ENCODE peak calls at places on chromosomes 2 and 18, in seven cellular contexts. B is stomach, J is breast epithelium, A is vagina, L is endothelial cell of umbilical vein, Q is H1, H is K562. T is an unnamed sample.
A peak's percentile ranks its signal among the peaks of the same experiment; 100 is the strongest.

GRCh38 chr18:74715306-74715705 is 117.6 kb downstream of the ZNF407 start:
- DNase-seq in H (no peak), Q (no peak), B (no peak), A (no peak), J (no peak), L (no peak), T (no peak)

GRCh38 chr18:14976736-14977430 is 228.9 kb downstream of the ANKRD30B start:
- DNase-seq in B (no peak), J (no peak), H (no peak), A (no peak), Q (no peak), L (peak; percentile 18), T (no peak)

GRCh38 chr18:3604260-3604625 is 154.3 kb downstream of the TGIF1 start:
- DNase-seq in L (no peak), Q (no peak), B (no peak), A (no peak), H (no peak), J (no peak), T (no peak)

GRCh38 chr2:240293865-240294461 is 141.5 kb upstream of the GPC1 start:
- DNase-seq in L (no peak), J (no peak), A (no peak), B (no peak), H (no peak), Q (no peak), T (no peak)

GRCh38 chr2:188610050-188610444 is 318.4 kb downstream of the GULP1 start:
- DNase-seq in L (no peak), Q (no peak), J (no peak), B (no peak), H (no peak), A (no peak), T (no peak)

GRCh38 chr2:86292571-86293515 is 44.6 kb downstream of the REEP1 start:
- DNase-seq in L (no peak), A (no peak), J (no peak), Q (no peak), B (no peak), H (no peak), T (no peak)

GRCh38 chr2:140117371-140117770 is 1337.2 kb upstream of the NXPH2 start:
- DNase-seq in H (no peak), L (no peak), B (no peak), Q (no peak), J (no peak), A (no peak), T (no peak)

GRCh38 chr2:46914578-46915230 is 902 bp downstream of the MCFD2 start:
- DNase-seq in A (no peak), H (peak; percentile 54), L (peak; percentile 38), B (no peak), Q (no peak), J (no peak), T (no peak)

GRCh38 chr2:84458436-84459027 is 548 bp downstream of the SUCLG1 start:
- DNase-seq in L (peak; percentile 30), H (peak; percentile 25), B (no peak), Q (no peak), A (no peak), J (peak; percentile 19), T (no peak)

GRCh38 chr18:21342372-21342771 is 100.3 kb downstream of the GREB1L start:
- DNase-seq in H (no peak), L (no peak), A (no peak), J (no peak), Q (no peak), B (no peak), T (no peak)

GRCh38 chr2:54176577-54176976 is 61.2 kb downstream of the ACYP2 start:
- DNase-seq in A (no peak), L (peak; percentile 43), Q (peak; percentile 10), J (no peak), B (no peak), H (peak; percentile 18), T (no peak)

GRCh38 chr2:160387558-160388262 is 105.9 kb downstream of the RBMS1 start:
- DNase-seq in B (peak; percentile 41), J (no peak), L (peak; percentile 58), Q (no peak), H (no peak), A (no peak), T (peak; percentile 81)

GRCh38 chr18:56221195-56222065 is 417.0 kb downstream of the TXNL1 start:
- DNase-seq in Q (no peak), B (no peak), A (no peak), J (no peak), H (no peak), L (no peak), T (no peak)

GRCh38 chr2:47070920-47071824 is 83.9 kb downstream of the STPG4 start:
- DNase-seq in J (peak; percentile 58), B (peak; percentile 63), L (peak; percentile 65), Q (no peak), A (peak; percentile 91), H (no peak), T (peak; percentile 89)

GRCh38 chr2:54479422-54479821 is 23.3 kb downstream of the SPTBN1 start:
- DNase-seq in Q (no peak), B (no peak), H (peak; percentile 21), A (no peak), J (no peak), L (peak; percentile 22), T (no peak)

GRCh38 chr2:10271946-10272345 is 30.8 kb upstream of the HPCAL1 start:
- DNase-seq in L (no peak), H (no peak), J (no peak), A (no peak), Q (no peak), B (peak; percentile 54), T (peak; percentile 76)

GRCh38 chr2:113890253-113891235 is 655 bp downstream of the ACTR3 start:
- DNase-seq in L (peak; percentile 78), B (peak; percentile 59), H (peak; percentile 74), Q (no peak), J (peak; percentile 70), A (no peak), T (peak; percentile 84)

GRCh38 chr2:37812941-37813730 is 112.0 kb upstream of the RMDN2 start:
- DNase-seq in H (no peak), J (no peak), L (no peak), B (no peak), A (peak; percentile 44), Q (no peak), T (no peak)

GRCh38 chr2:99957724-99958123 is 184.7 kb downstream of the AFF3 start:
- DNase-seq in Q (no peak), J (no peak), A (peak; percentile 37), L (no peak), H (no peak), B (no peak), T (no peak)

GRCh38 chr2:68185541-68186164 is 28.0 kb downstream of the PNO1 start:
- DNase-seq in H (peak; percentile 81), A (no peak), L (peak; percentile 37), J (no peak), Q (peak; percentile 47), B (no peak), T (no peak)

GRCh38 chr2:83196225-83196624 is 1262.9 kb downstream of the SUCLG1 start:
- DNase-seq in H (no peak), Q (no peak), B (no peak), J (no peak), A (no peak), L (peak; percentile 62), T (no peak)

GRCh38 chr2:163778045-163778753 is 42.4 kb upstream of the FIGN start:
- DNase-seq in Q (no peak), A (no peak), H (no peak), J (peak; percentile 25), L (peak; percentile 68), B (peak; percentile 53), T (no peak)

GRCh38 chr2:55581875-55582547 is 35.4 kb downstream of the PPP4R3B start:
- DNase-seq in Q (no peak), A (no peak), L (no peak), H (no peak), J (no peak), B (no peak), T (no peak)

GRCh38 chr2:239114616-239115265 is 266.9 kb downstream of the TWIST2 start:
- DNase-seq in A (no peak), H (no peak), Q (no peak), B (no peak), J (no peak), L (peak; percentile 19), T (no peak)

GRCh38 chr18:43680096-43680495 is 402.8 kb upstream of the SYT4 start:
- DNase-seq in J (no peak), A (no peak), L (no peak), Q (no peak), H (no peak), B (no peak), T (no peak)

GRCh38 chr18:72233106-72233505 is 311.0 kb downstream of the CBLN2 start:
- DNase-seq in L (no peak), J (no peak), H (no peak), A (no peak), Q (no peak), B (no peak), T (no peak)

GRCh38 chr2:148802448-148803220 is 72.4 kb upstream of the KIF5C start:
- DNase-seq in Q (no peak), J (no peak), L (peak; percentile 23), H (no peak), B (no peak), A (no peak), T (no peak)

GRCh38 chr2:170817247-170817998 is 736 bp downstream of the GAD1 start:
- DNase-seq in A (no peak), H (peak; percentile 36), B (no peak), J (no peak), L (peak; percentile 40), Q (no peak), T (no peak)
- TF ChIP-seq POLR2A in A (no peak), H (no peak), B (no peak), J (no peak), L (no peak), Q (no peak), T (no peak)

GRCh38 chr2:157971702-157972101 is 95.6 kb upstream of the ACVR1 start:
- DNase-seq in J (no peak), L (no peak), H (peak; percentile 34), Q (no peak), A (no peak), B (no peak), T (no peak)
- H3K27ac ChIP-seq in J (no peak overlapping the region), L (no peak overlapping the region), H (no peak overlapping the region), Q (no peak overlapping the region), A (no peak overlapping the region), B (no peak overlapping the region), T (no peak overlapping the region)

DNA sequence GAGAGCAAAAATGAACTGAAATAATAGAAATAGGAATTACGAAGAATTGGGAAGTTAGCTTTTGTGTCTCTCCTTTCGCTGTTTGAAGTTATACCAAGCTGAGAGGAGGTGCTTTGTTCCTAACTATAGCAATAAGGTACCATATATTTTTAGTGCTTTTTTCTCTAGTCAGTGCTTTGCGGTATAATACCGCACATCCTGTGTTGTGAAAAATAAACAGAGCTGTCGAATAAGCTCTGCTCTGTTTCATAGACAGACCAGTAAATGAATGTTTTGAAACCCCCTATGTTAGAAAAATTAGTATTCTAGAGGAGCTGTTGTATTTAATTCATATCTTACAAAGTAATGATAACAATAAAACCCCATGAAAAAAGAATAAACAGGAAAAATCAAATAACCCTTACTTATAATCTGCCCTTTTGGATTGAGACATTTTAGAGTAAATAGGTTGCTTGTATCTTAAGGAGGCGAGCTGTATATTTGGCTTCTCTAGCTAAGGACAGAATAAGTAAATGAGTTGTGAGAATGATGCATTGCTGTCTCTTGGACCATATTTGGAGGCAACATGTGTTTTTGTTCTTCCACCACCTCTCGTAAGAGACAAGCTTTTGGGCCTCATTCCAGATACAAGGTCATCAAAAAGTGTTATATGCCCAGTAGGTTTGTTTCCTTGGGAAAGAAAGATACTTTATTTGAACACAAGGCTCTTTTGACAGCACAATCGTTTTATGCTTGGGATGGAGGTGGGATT is 130.9 kb downstream of the MAP4K4 start:
- DNase-seq in L (no peak), Q (no peak), H (no peak), A (no peak), J (no peak), B (no peak), T (no peak)
- TF ChIP-seq POLR2AphosphoS5 in L (no peak), Q (no peak), H (no peak), A (no peak), J (no peak), B (no peak), T (no peak)

GRCh38 chr2:69770193-69770702 is 28.3 kb downstream of the ANXA4 start:
- DNase-seq in J (no peak), Q (no peak), L (peak; percentile 61), H (peak; percentile 72), A (no peak), B (no peak), T (no peak)
- TF ChIP-seq POLR2A in J (no peak), Q (no peak), L (no peak), H (no peak), A (no peak), B (no peak), T (no peak)